ENCODE peak calls at places on chromosome 1, in five cellular contexts. U, M, N, K and D are unnamed samples.

GRCh38 chr1:21292991-21293536 is 2.8 kb upstream of the ECE1 start:
- DNase-seq in U (peak; percentile 84), M (no peak), K (no peak), N (peak; percentile 38), D (no peak)

GRCh38 chr1:161215079-161215478 is at the start of gene FCER1G:
- DNase-seq in M (peak; percentile 79), K (no peak), U (no peak), N (no peak), D (no peak)

GRCh38 chr1:230641900-230642262 is 400 bp upstream of the COG2 start:
- DNase-seq in U (no peak), M (no peak), K (no peak), N (no peak), D (no peak)

GRCh38 chr1:61183471-61184034 is 101.2 kb downstream of the NFIA start:
- DNase-seq in M (no peak), N (no peak), K (peak; percentile 58), U (no peak), D (peak; percentile 78)

GRCh38 chr1:150018165-150018564 is 7.6 kb upstream of the OTUD7B start:
- DNase-seq in M (no peak), K (no peak), N (no peak), U (no peak), D (no peak)

GRCh38 chr1:13494025-13494424 is 19.8 kb downstream of the LRRC38 start:
- DNase-seq in U (no peak), N (no peak), K (no peak), M (peak; percentile 79), D (no peak)

GRCh38 chr1:245345191-245345884 is 190.6 kb downstream of the KIF26B start:
- DNase-seq in K (no peak), M (no peak), U (no peak), N (no peak), D (no peak)

GRCh38 chr1:161374373-161374772 is 6.7 kb upstream of the CFAP126 start:
- DNase-seq in M (no peak), U (no peak), K (no peak), N (no peak), D (no peak)

GRCh38 chr1:108057536-108057935 is 92.6 kb upstream of the VAV3 start:
- DNase-seq in K (no peak), N (no peak), U (no peak), M (no peak), D (no peak)

GRCh38 chr1:162062542-162063015 is 6.9 kb upstream of the NOS1AP start:
- DNase-seq in U (no peak), N (no peak), M (no peak), K (peak; percentile 88), D (no peak)

GRCh38 chr1:13228343-13228781 is 2.4 kb upstream of the PRAMEF18 start:
- DNase-seq in K (no peak), M (peak; percentile 26), N (peak; percentile 9), U (peak; percentile 59), D (no peak)

GRCh38 chr1:17185485-17185860 is 19.5 kb upstream of the PADI1 start:
- DNase-seq in K (no peak), N (no peak), M (no peak), U (no peak), D (no peak)

GRCh38 chr1:110627763-110628162 is 21.6 kb upstream of the KCNA2 start:
- DNase-seq in U (no peak), N (no peak), M (no peak), K (no peak), D (no peak)